ENCODE peak calls at places on chromosomes 16 and 17, in four cellular contexts. F is dermis blood vessel endothelial cell, C is NCI-H2029, O is suprapubic skin. L is an unnamed sample.

GRCh38 chr16:86994651-86995171 is 322.5 kb downstream of the C16orf95 start:
- DNase-seq in O (no peak), F (peak), C (no peak), L (no peak)

GRCh38 chr17:13351046-13351445 is 250.7 kb downstream of the HS3ST3A1 start:
- DNase-seq in C (no peak), F (no peak), O (no peak), L (no peak)

GRCh38 chr17:34011599-34011998 is 243.5 kb upstream of the CCL2 start:
- DNase-seq in O (no peak), C (no peak), F (no peak), L (no peak)

GRCh38 chr16:74580828-74581227 is 26.1 kb downstream of the GLG1 start:
- DNase-seq in F (no peak), C (no peak), O (no peak), L (no peak)

GRCh38 chr17:41893384-41893783 is 25.4 kb downstream of the ACLY start:
- DNase-seq in O (no peak), F (no peak), C (no peak), L (no peak)

GRCh38 chr16:88437367-88437964 is 15.6 kb upstream of the ZFPM1 start:
- DNase-seq in C (no peak), F (peak), O (no peak), L (no peak)

GRCh38 chr16:14418795-14419225 is 211.2 kb downstream of the PARN start:
- DNase-seq in F (no peak), O (no peak), C (no peak), L (no peak)

GRCh38 chr17:933168-934083 is 46.1 kb downstream of the NXN start:
- DNase-seq in F (peak), C (no peak), O (no peak), L (no peak)

GRCh38 chr17:79625706-79626105 is 14.9 kb upstream of the RBFOX3 start:
- DNase-seq in O (no peak), F (no peak), C (no peak), L (peak)

GRCh38 chr16:79563919-79564318 is 36.6 kb downstream of the MAF start:
- DNase-seq in O (no peak), F (no peak), C (no peak), L (no peak)

GRCh38 chr17:79370126-79370525 is 240.7 kb downstream of the RBFOX3 start:
- DNase-seq in C (no peak), F (no peak), O (no peak), L (no peak)

GRCh38 chr17:36089888-36090836 is at the start of gene CCL3:
- DNase-seq in O (no peak), F (no peak), C (no peak), L (no peak)

GRCh38 chr17:57685499-57686132 is 59.5 kb downstream of the CCDC182 start:
- DNase-seq in C (no peak), F (no peak), O (peak), L (no peak)

GRCh38 chr16:85419503-85420408 is 193.4 kb upstream of the GSE1 start:
- DNase-seq in C (no peak), F (no peak), O (no peak), L (no peak)

GRCh38 chr16:30567160-30567990 is 4.1 kb downstream of the ZNF688 start:
- DNase-seq in F (no peak), C (no peak), O (no peak), L (no peak)